ENCODE peak calls at places on chromosomes 5 and 9, in four cellular contexts. K is upper lobe of left lung, R is ovary, E is transverse colon. I is an unnamed sample. For H3K4me1, the result is how much of the 10 kb centered on the place peaks cover.

GRCh38 chr5:30804739-30805313 is 388.7 kb upstream of the CDH6 start:
- DNase-seq in E (no peak), R (no peak), K (no peak), I (no peak)

GRCh38 chr5:157816682-157817268 is 42.2 kb downstream of the CLINT1 start:
- DNase-seq in R (no peak), E (no peak), K (no peak), I (no peak)

GRCh38 chr5:56813302-56813701 is 2.0 kb upstream of the MAP3K1 start:
- DNase-seq in E (no peak), R (no peak), K (no peak), I (no peak)

GRCh38 chr9:86614871-86615849 is 260.9 kb upstream of the TUT7 start:
- DNase-seq in E (no peak), K (no peak), R (peak), I (peak)

GRCh38 chr5:1387059-1387755 is 42.3 kb upstream of the CLPTM1L start:
- DNase-seq in K (no peak), E (no peak), R (no peak), I (no peak)

GRCh38 chr9:8715792-8716191 is 916.2 kb upstream of the DMAC1 start:
- DNase-seq in E (no peak), K (no peak), R (no peak), I (no peak)

GRCh38 chr5:147989239-147989638 is 74.5 kb upstream of the SPINK5 start:
- DNase-seq in E (no peak), K (no peak), R (no peak), I (no peak)

GRCh38 chr5:10701567-10702039 is 59.4 kb downstream of the DAP start:
- DNase-seq in K (no peak), E (no peak), R (peak), I (peak)

GRCh38 chr9:110321055-110321454 is 16.6 kb downstream of the TXNDC8 start:
- DNase-seq in K (no peak), R (no peak), E (no peak), I (no peak)

GRCh38 chr5:115872447-115872846 is 30.7 kb downstream of the AP3S1 start:
- DNase-seq in E (no peak), R (no peak), K (no peak), I (no peak)

GRCh38 chr9:132035679-132036078 is 44.0 kb downstream of the MED27 start:
- DNase-seq in K (no peak), R (no peak), E (no peak), I (no peak)

GRCh38 chr5:35617435-35618296 is at the start of gene SPEF2:
- DNase-seq in K (peak), R (peak), E (peak), I (peak)

GRCh38 chr5:3837544-3837943 is 241.9 kb downstream of the IRX1 start:
- DNase-seq in K (no peak), R (no peak), E (no peak), I (no peak)

GRCh38 chr9:20074291-20074690 is 285.5 kb upstream of the SLC24A2 start:
- DNase-seq in E (no peak), R (no peak), K (no peak), I (no peak)

DNA sequence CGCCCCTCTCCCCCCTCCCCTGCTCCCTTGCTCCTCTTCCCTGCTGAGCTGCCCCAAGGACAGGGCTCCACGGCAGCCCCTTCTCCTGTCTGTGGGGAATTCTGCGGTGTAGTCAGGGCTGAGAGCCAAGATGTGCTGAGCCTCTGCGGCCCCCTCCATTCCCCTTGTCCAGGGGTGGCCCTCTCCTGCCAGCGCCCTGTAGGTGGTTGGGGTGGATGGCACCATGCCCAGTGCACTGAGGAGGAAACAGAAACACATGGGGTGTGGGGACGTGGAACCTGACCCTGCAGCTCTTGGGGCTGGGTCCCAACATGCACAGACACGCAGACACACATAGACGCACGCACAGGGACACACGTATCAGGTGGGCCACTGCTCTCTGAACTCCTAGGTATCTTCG is 64.6 kb downstream of the HMCN2 start:
- DNase-seq in K (peak), R (no peak), E (no peak), I (no peak)
- TF ChIP-seq POLR2A in K (no peak), R (no peak), E (no peak), I (no peak)

GRCh38 chr9:125190371-125190801 is 783 bp upstream of the PPP6C start:
- DNase-seq in K (no peak), E (no peak), R (no peak), I (no peak)

GRCh38 chr9:125189011-125189360 is 617 bp downstream of the PPP6C start:
- DNase-seq in K (no peak), E (peak), R (no peak), I (no peak)

DNA sequence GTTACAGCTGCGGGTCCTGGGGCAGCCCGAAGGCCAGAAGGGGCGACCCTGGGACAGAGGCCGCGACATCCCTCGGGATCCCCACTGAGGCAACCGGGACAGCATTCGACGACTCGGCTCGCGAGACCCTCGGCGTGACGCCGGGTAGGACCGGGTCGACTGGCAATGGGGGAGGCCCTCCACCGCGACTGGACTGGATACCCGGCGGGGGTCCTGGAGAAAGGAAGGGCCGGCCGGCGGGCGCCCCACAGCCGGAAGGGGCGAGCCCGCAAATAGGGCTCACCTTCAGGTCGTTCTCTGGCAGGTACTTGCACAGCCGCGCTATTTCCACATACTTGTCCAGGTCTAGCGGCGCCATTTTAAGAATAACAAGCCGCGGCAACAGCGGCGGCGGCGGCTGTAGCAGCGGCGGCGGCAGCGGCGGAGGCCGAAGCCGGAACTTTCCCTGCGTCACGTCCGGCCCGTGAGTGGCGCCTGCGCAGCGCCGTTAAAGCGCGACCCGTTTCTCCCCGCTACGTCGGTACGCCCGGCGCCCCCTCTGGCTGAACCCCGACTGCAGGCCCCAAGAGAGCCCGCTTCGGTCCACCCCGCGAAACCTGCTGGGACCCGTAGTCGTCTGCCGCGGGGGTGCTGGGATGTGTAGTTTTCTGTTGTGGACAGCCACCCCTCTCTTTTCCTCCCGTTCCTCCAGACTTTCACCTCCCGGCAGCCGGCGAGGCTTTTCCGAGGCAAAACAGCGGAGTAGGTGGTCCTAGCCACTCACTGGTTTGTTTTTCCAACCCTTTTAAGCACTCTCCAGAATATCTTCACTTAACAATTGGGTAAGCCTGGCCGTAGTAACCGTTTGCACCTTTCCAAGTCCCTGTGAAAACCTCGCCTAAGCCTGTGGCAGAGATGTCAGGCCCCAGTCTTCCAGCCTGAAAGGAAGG is at the start of gene PPP6C:
- DNase-seq in R (peak), K (peak), E (peak), I (peak)
- TF ChIP-seq EP300 in R (no peak), K (no peak), E (no peak), I (peak)

GRCh38 chr9:6412572-6413364 is at the start of gene UHRF2:
- DNase-seq in R (peak), K (peak), E (peak), I (peak)

GRCh38 chr9:6415266-6415665 is 2.3 kb downstream of the UHRF2 start:
- DNase-seq in K (no peak), R (no peak), E (no peak), I (no peak)

GRCh38 chr9:6414291-6414690 is 1.3 kb downstream of the UHRF2 start:
- DNase-seq in K (no peak), E (no peak), R (no peak), I (no peak)

GRCh38 chr9:6410653-6411052 is 2.3 kb upstream of the UHRF2 start:
- DNase-seq in E (no peak), K (no peak), R (no peak), I (no peak)

GRCh38 chr9:6413365-6414263 is 615 bp downstream of the UHRF2 start:
- DNase-seq in R (no peak), K (peak), E (peak), I (no peak)
- H3K4me1 ChIP-seq in R (under half), K (under half), E (under half), I (under half)

GRCh38 chr9:137429546-137429890 is 6.3 kb downstream of the NOXA1 start:
- DNase-seq in R (no peak), K (peak), E (no peak), I (no peak)

GRCh38 chr9:137428841-137429545 is 5.8 kb downstream of the NOXA1 start:
- DNase-seq in R (no peak), K (peak), E (no peak), I (no peak)

GRCh38 chr9:137431416-137431931 is 8.3 kb downstream of the NOXA1 start:
- DNase-seq in E (no peak), K (peak), R (no peak), I (no peak)

GRCh38 chr9:137430723-137431415 is 7.7 kb downstream of the NOXA1 start:
- DNase-seq in E (no peak), R (no peak), K (peak), I (no peak)

DNA sequence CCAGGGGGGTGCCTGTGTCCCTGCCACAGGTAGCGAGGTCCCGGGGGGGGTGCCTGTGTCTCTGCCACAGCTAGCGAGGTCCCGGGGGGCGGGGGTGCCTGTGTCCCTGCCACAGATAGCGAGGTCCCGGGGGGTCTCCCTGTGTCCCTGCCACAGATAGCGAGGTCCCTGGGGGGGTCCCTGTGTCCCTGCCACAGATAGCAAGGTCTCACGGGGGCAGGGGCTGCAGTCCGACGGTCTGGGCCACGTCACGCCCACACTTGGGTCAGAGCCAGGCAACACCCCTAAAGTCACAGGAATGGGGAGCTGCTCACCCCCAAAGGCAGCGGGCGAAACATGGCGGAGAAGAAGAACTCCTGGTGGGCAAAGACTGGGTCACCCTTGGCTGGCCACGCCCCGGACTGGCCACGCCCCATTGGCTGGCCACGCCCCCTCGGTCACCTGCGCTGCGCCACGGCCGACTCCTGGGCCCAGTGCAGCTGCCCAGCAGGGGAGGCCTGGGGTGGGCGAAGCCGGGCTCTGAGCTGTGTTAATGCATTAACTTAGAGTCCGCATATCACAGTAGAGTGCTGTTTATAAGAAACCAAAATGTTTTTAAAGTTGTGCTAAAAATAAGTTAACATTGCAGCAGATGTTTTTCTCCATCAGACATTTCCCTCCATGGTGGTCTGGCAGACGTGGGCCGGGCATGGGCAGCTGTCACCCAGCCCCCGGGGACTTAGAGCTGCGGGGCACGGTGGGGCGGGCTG is 7.0 kb downstream of the NOXA1 start:
- DNase-seq in E (peak), R (no peak), K (peak), I (no peak)
- TF ChIP-seq POLR2A in E (peak), R (no peak), K (no peak), I (no peak)

GRCh38 chr9:116516456-116516855 is 170.6 kb upstream of the TRIM32 start:
- DNase-seq in E (no peak), K (no peak), R (no peak), I (no peak)
- TF ChIP-seq EP300 in E (no peak), K (no peak), R (no peak), I (no peak)

GRCh38 chr5:172945151-172945550 is 14.1 kb upstream of the RPL26L1 start:
- DNase-seq in E (no peak), K (no peak), R (no peak), I (no peak)

GRCh38 chr5:172944741-172945140 is 14.5 kb upstream of the RPL26L1 start:
- DNase-seq in E (no peak), K (no peak), R (no peak), I (no peak)

GRCh38 chr5:172943283-172943841 is 15.9 kb upstream of the RPL26L1 start:
- DNase-seq in K (no peak), R (peak), E (no peak), I (no peak)

GRCh38 chr5:172943906-172944305 is 15.3 kb upstream of the RPL26L1 start:
- DNase-seq in R (no peak), E (no peak), K (no peak), I (no peak)

DNA sequence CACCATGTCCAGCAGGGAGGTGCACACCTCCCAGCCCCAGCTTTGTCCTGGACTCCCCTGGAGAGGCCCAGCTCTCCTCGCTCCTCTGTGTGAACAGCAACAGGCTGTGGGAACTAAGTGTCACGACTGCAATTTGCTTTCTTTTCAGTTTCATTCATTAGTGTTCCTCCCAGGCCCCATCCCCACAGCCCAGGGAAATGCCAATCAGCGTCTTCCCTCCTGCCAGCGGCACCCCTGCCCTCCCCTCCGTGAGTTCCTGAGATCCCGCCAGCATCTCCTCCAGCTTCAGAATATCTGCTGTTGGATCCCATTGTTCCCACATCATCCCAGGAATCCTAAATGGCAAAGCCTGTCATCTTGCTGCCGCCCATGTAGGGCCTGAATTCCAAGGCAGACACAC is 13.1 kb upstream of the RPL26L1 start:
- DNase-seq in R (no peak), K (no peak), E (no peak), I (no peak)
- H3K4me1 ChIP-seq in R (under half), K (under half), E (under half), I (under half)

GRCh38 chr9:105557804-105558610 is at the start of gene FKTN:
- DNase-seq in E (peak), K (peak), R (peak), I (peak)
- TF ChIP-seq POLR2A in E (peak), K (no peak), R (no peak), I (no peak)

DNA sequence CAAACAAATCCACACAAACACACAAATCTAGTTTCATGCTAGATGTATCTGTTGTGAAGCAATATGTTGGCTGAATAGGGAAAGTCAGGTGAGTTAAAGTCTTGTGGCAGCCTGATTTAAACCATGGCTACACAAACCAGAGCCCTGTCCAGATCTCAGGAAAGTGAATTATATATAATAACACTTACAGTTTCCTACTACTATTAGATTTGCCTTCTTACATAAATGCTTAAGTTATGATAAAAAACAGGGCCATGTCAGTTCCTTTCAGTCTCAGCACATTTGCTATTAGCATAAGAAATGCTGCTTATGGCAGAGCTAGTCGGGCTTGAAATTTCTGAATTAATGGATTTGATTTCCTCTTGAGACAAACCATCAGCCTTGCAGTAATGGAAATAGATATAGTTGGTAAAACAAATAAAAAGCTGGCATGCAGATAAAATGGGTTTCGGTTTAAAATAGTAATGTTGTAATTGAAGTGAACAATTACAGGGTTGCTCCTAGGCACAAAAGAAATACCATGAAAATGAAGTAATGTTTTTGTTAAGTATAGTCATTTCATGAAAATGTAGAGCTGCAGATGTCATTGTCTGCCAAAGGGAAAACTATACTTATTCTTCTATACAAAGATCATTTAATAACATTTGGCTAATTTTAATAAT is 664.2 kb upstream of the ZNF608 start:
- DNase-seq in R (no peak), K (no peak), E (no peak), I (no peak)
- TF ChIP-seq EP300 in R (no peak), K (no peak), E (no peak), I (no peak)

GRCh38 chr9:134296301-134297081 is 29.8 kb upstream of the RXRA start:
- DNase-seq in E (no peak), R (no peak), K (peak), I (no peak)

GRCh38 chr9:134299068-134299467 is 27.2 kb upstream of the RXRA start:
- DNase-seq in E (no peak), R (no peak), K (no peak), I (no peak)

GRCh38 chr9:134298000-134298399 is 28.3 kb upstream of the RXRA start:
- DNase-seq in R (no peak), E (no peak), K (no peak), I (no peak)

GRCh38 chr9:134297082-134297415 is 29.2 kb upstream of the RXRA start:
- DNase-seq in K (peak), E (no peak), R (no peak), I (no peak)

DNA sequence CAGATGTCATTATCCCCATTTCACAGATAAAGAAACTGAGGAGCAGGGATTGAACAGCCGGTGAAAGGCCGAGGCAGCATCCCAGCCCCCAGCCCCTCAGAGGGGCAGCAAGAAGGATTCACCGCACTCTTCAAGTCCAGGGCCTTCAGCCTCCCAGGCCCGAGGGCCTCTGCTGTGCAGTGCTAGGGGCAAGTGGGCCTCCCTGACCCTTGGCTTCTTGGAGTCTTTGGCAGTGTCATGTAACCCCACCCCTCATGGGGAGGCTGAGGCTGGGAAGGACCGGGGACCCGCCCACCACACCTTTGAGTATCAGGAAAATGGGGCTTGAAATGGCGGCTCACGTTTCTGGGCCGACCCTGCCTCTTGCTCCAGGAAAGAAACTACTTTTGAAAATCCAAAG is 28.7 kb upstream of the RXRA start:
- DNase-seq in R (no peak), K (peak), E (no peak), I (no peak)
- H3K4me1 ChIP-seq in R (under half), K (under half), E (under half), I (under half)